ENCODE peak calls at places on chromosomes 4 and X, in nine cellular contexts. One of them, this sample, is unnamed.

GRCh38 chrX:54397113-54397512 is 39.3 kb upstream of the WNK3 start:
- DNase-seq in choroid plexus epithelial cell: no peak
- DNase-seq in fibroblast of lung: peak; percentile 12
- DNase-seq in lower leg skin: no peak
- DNase-seq in suprapubic skin: no peak
- DNase-seq in A549: no peak
- DNase-seq in pancreas: no peak
- DNase-seq in dorsolateral prefrontal cortex: no peak
- DNase-seq in SK-N-SH: no peak
- DNase-seq in this sample: no peak

GRCh38 chr4:26557164-26557563 is 26.7 kb upstream of the TBC1D19 start:
- DNase-seq in choroid plexus epithelial cell: peak; percentile 84
- DNase-seq in fibroblast of lung: peak; percentile 98
- DNase-seq in lower leg skin: no peak
- DNase-seq in suprapubic skin: no peak
- DNase-seq in A549: no peak
- DNase-seq in pancreas: no peak
- DNase-seq in dorsolateral prefrontal cortex: no peak
- DNase-seq in SK-N-SH: peak; percentile 19
- DNase-seq in this sample: peak; percentile 95

GRCh38 chrX:111519215-111519614 is 7.8 kb downstream of the SERTM2 start:
- DNase-seq in choroid plexus epithelial cell: peak; percentile 91
- DNase-seq in fibroblast of lung: peak; percentile 80
- DNase-seq in lower leg skin: no peak
- DNase-seq in suprapubic skin: no peak
- DNase-seq in A549: no peak
- DNase-seq in pancreas: no peak
- DNase-seq in dorsolateral prefrontal cortex: no peak
- DNase-seq in SK-N-SH: peak; percentile 22
- DNase-seq in this sample: peak; percentile 84

GRCh38 chr4:56728512-56728911 is 47.4 kb upstream of the HOPX start:
- DNase-seq in choroid plexus epithelial cell: peak; percentile 98
- DNase-seq in fibroblast of lung: peak; percentile 93
- DNase-seq in lower leg skin: peak; percentile 86
- DNase-seq in suprapubic skin: peak; percentile 73
- DNase-seq in A549: no peak
- DNase-seq in pancreas: no peak
- DNase-seq in dorsolateral prefrontal cortex: no peak
- DNase-seq in SK-N-SH: no peak
- DNase-seq in this sample: peak; percentile 18

GRCh38 chrX:103431316-103431715 is 55.0 kb downstream of the BEX3 start:
- DNase-seq in choroid plexus epithelial cell: peak; percentile 32
- DNase-seq in fibroblast of lung: peak; percentile 65
- DNase-seq in lower leg skin: no peak
- DNase-seq in suprapubic skin: no peak
- DNase-seq in A549: no peak
- DNase-seq in pancreas: no peak
- DNase-seq in dorsolateral prefrontal cortex: no peak
- DNase-seq in SK-N-SH: no peak
- DNase-seq in this sample: no peak

GRCh38 chr4:100630341-100630740 is 112.5 kb upstream of the EMCN start:
- DNase-seq in choroid plexus epithelial cell: no peak
- DNase-seq in fibroblast of lung: no peak
- DNase-seq in lower leg skin: no peak
- DNase-seq in suprapubic skin: no peak
- DNase-seq in A549: no peak
- DNase-seq in pancreas: no peak
- DNase-seq in dorsolateral prefrontal cortex: no peak
- DNase-seq in SK-N-SH: no peak
- DNase-seq in this sample: no peak

GRCh38 chr4:148495463-148495862 is 53.2 kb upstream of the NR3C2 start:
- DNase-seq in choroid plexus epithelial cell: no peak
- DNase-seq in fibroblast of lung: no peak
- DNase-seq in lower leg skin: no peak
- DNase-seq in suprapubic skin: no peak
- DNase-seq in A549: no peak
- DNase-seq in pancreas: no peak
- DNase-seq in dorsolateral prefrontal cortex: no peak
- DNase-seq in SK-N-SH: no peak
- DNase-seq in this sample: no peak

GRCh38 chr4:74175379-74175778 is 17.5 kb downstream of the MTHFD2L start:
- DNase-seq in choroid plexus epithelial cell: no peak
- DNase-seq in fibroblast of lung: no peak
- DNase-seq in lower leg skin: no peak
- DNase-seq in suprapubic skin: no peak
- DNase-seq in A549: no peak
- DNase-seq in pancreas: no peak
- DNase-seq in dorsolateral prefrontal cortex: no peak
- DNase-seq in SK-N-SH: no peak
- DNase-seq in this sample: no peak

GRCh38 chrX:13372203-13372980 is 52.5 kb upstream of the ATXN3L start:
- DNase-seq in choroid plexus epithelial cell: peak; percentile 10
- DNase-seq in fibroblast of lung: no peak
- DNase-seq in lower leg skin: no peak
- DNase-seq in suprapubic skin: no peak
- DNase-seq in A549: no peak
- DNase-seq in pancreas: no peak
- DNase-seq in dorsolateral prefrontal cortex: no peak
- DNase-seq in SK-N-SH: no peak
- DNase-seq in this sample: no peak

GRCh38 chrX:118974908-118975671 is 672 bp downstream of the LONRF3 start:
- DNase-seq in choroid plexus epithelial cell: no peak
- DNase-seq in fibroblast of lung: peak; percentile 10
- DNase-seq in lower leg skin: no peak
- DNase-seq in suprapubic skin: peak; percentile 70
- DNase-seq in A549: no peak
- DNase-seq in pancreas: peak; percentile 72
- DNase-seq in dorsolateral prefrontal cortex: no peak
- DNase-seq in SK-N-SH: peak; percentile 40
- DNase-seq in this sample: no peak

GRCh38 chr4:105933083-105933482 is 37.8 kb downstream of the NPNT start:
- DNase-seq in choroid plexus epithelial cell: no peak
- DNase-seq in fibroblast of lung: no peak
- DNase-seq in lower leg skin: no peak
- DNase-seq in suprapubic skin: no peak
- DNase-seq in A549: no peak
- DNase-seq in pancreas: no peak
- DNase-seq in dorsolateral prefrontal cortex: no peak
- DNase-seq in SK-N-SH: no peak
- DNase-seq in this sample: no peak

GRCh38 chrX:137565318-137565904 is 516 bp upstream of the ZIC3 start:
- DNase-seq in choroid plexus epithelial cell: no peak
- DNase-seq in fibroblast of lung: no peak
- DNase-seq in lower leg skin: no peak
- DNase-seq in suprapubic skin: no peak
- DNase-seq in A549: no peak
- DNase-seq in pancreas: no peak
- DNase-seq in dorsolateral prefrontal cortex: no peak
- DNase-seq in SK-N-SH: no peak
- DNase-seq in this sample: no peak

GRCh38 chr4:7153711-7154110 is 38.6 kb upstream of the SORCS2 start:
- DNase-seq in choroid plexus epithelial cell: no peak
- DNase-seq in fibroblast of lung: no peak
- DNase-seq in lower leg skin: no peak
- DNase-seq in suprapubic skin: peak; percentile 34
- DNase-seq in A549: no peak
- DNase-seq in pancreas: peak; percentile 22
- DNase-seq in dorsolateral prefrontal cortex: no peak
- DNase-seq in SK-N-SH: no peak
- DNase-seq in this sample: no peak

GRCh38 chr4:7150083-7150635 is 42.2 kb upstream of the SORCS2 start:
- DNase-seq in choroid plexus epithelial cell: no peak
- DNase-seq in fibroblast of lung: no peak
- DNase-seq in lower leg skin: no peak
- DNase-seq in suprapubic skin: no peak
- DNase-seq in A549: no peak
- DNase-seq in pancreas: no peak
- DNase-seq in dorsolateral prefrontal cortex: no peak
- DNase-seq in SK-N-SH: no peak
- DNase-seq in this sample: peak; percentile 20

GRCh38 chr4:7148337-7148736 is 44.0 kb upstream of the SORCS2 start:
- DNase-seq in choroid plexus epithelial cell: no peak
- DNase-seq in fibroblast of lung: no peak
- DNase-seq in lower leg skin: no peak
- DNase-seq in suprapubic skin: peak; percentile 63
- DNase-seq in A549: no peak
- DNase-seq in pancreas: no peak
- DNase-seq in dorsolateral prefrontal cortex: no peak
- DNase-seq in SK-N-SH: no peak
- DNase-seq in this sample: no peak

GRCh38 chr4:7154351-7154981 is 37.9 kb upstream of the SORCS2 start:
- DNase-seq in choroid plexus epithelial cell: no peak
- DNase-seq in fibroblast of lung: no peak
- DNase-seq in lower leg skin: no peak
- DNase-seq in suprapubic skin: peak; percentile 51
- DNase-seq in A549: no peak
- DNase-seq in pancreas: peak; percentile 35
- DNase-seq in dorsolateral prefrontal cortex: no peak
- DNase-seq in SK-N-SH: no peak
- DNase-seq in this sample: no peak

DNA sequence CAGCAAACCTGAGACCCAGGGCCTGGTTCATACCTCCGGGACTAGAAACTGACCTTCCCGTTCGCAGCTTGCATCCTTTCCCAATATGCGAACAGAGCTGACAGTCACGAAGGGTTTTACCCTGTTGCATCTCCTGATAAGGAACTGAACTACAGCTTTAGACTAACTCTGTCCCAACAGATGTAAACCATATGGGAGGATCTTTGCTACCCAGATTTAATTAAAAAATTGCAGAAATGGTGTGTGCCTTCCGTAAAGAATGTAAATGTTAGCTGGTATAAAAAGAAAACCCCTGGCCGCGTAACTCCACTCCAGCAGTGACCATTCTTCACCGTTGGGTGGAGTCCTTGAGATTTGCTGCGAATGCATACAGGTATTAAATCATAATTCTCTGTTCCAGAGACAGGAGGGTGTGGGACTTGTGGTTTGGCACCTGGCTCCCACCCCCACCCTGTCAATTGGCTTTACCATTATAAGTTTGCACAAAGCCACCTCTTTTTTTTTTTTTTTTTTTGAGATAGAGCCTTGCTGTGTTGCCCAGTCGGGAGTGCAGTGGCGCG is 40.6 kb upstream of the SORCS2 start:
- DNase-seq in choroid plexus epithelial cell: no peak
- DNase-seq in fibroblast of lung: no peak
- DNase-seq in lower leg skin: no peak
- DNase-seq in suprapubic skin: no peak
- DNase-seq in A549: peak; percentile 27
- DNase-seq in pancreas: no peak
- DNase-seq in dorsolateral prefrontal cortex: no peak
- DNase-seq in SK-N-SH: peak; percentile 74
- DNase-seq in this sample: no peak
- TF ChIP-seq CTCF in choroid plexus epithelial cell: peak; percentile 49
- TF ChIP-seq CTCF in fibroblast of lung: no peak
- TF ChIP-seq CTCF in lower leg skin: no peak
- TF ChIP-seq CTCF in suprapubic skin: no peak
- TF ChIP-seq CTCF in A549: peak; percentile 31
- TF ChIP-seq CTCF in pancreas: no peak
- TF ChIP-seq CTCF in dorsolateral prefrontal cortex: no peak
- TF ChIP-seq CTCF in SK-N-SH: peak; percentile 60
- TF ChIP-seq CTCF in this sample: no peak

DNA sequence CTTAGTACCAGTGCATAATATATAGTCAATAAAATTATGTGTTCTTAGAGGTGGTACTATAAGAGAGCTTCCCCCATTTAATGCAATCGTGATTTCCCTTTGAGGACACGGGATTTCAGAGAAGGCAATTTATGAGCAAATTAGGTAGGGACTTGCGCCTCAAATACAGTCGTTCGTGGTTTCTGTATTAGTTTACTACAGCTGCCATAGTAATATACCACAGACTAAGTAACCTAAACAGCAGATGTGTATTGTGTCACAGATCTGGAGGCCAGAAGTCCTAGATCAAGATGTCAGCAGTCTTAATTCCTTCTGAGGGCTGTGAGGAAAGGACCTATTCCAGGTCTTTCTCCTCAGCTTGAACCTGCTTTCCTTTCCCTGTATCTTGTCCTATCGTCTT is 1.5 kb upstream of the PUDP start:
- DNase-seq in choroid plexus epithelial cell: no peak
- DNase-seq in fibroblast of lung: no peak
- DNase-seq in lower leg skin: no peak
- DNase-seq in suprapubic skin: no peak
- DNase-seq in A549: no peak
- DNase-seq in pancreas: no peak
- DNase-seq in dorsolateral prefrontal cortex: no peak
- DNase-seq in SK-N-SH: no peak
- DNase-seq in this sample: no peak
- H3K4me3 ChIP-seq in choroid plexus epithelial cell: no peak overlapping the region
- H3K4me3 ChIP-seq in fibroblast of lung: no peak overlapping the region
- H3K4me3 ChIP-seq in lower leg skin: no peak overlapping the region
- H3K4me3 ChIP-seq in suprapubic skin: no peak overlapping the region
- H3K4me3 ChIP-seq in A549: no peak overlapping the region
- H3K4me3 ChIP-seq in pancreas: no peak overlapping the region
- H3K4me3 ChIP-seq in dorsolateral prefrontal cortex: no peak overlapping the region
- H3K4me3 ChIP-seq in SK-N-SH: no peak overlapping the region
- H3K4me3 ChIP-seq in this sample: no peak overlapping the region

DNA sequence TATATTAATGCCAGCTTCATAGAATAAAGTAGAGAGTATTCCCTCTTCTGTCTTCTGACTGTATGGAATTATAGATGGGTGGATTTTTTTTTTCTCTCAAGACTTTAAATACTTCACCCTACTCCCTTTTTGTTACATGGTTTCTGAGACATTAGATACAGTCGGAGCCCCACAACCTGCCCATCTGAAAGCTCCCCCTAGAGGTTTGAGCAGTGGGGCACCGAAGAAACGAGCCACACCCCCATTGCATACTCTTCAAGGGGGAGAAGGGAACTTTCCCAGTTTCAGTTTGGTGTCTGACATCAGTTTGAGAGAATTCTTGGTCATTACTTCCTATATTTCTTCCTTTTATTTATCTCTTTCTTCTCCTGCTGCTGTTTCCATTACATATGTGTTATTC is 437.6 kb upstream of the AGA start:
- DNase-seq in choroid plexus epithelial cell: no peak
- DNase-seq in fibroblast of lung: no peak
- DNase-seq in lower leg skin: no peak
- DNase-seq in suprapubic skin: no peak
- DNase-seq in A549: peak; percentile 1
- DNase-seq in pancreas: no peak
- DNase-seq in dorsolateral prefrontal cortex: no peak
- DNase-seq in SK-N-SH: no peak
- DNase-seq in this sample: no peak
- TF ChIP-seq CTCF in choroid plexus epithelial cell: no peak
- TF ChIP-seq CTCF in fibroblast of lung: no peak
- TF ChIP-seq CTCF in lower leg skin: no peak
- TF ChIP-seq CTCF in suprapubic skin: no peak
- TF ChIP-seq CTCF in A549: no peak
- TF ChIP-seq CTCF in pancreas: no peak
- TF ChIP-seq CTCF in dorsolateral prefrontal cortex: no peak
- TF ChIP-seq CTCF in SK-N-SH: peak; percentile 22
- TF ChIP-seq CTCF in this sample: no peak

DNA sequence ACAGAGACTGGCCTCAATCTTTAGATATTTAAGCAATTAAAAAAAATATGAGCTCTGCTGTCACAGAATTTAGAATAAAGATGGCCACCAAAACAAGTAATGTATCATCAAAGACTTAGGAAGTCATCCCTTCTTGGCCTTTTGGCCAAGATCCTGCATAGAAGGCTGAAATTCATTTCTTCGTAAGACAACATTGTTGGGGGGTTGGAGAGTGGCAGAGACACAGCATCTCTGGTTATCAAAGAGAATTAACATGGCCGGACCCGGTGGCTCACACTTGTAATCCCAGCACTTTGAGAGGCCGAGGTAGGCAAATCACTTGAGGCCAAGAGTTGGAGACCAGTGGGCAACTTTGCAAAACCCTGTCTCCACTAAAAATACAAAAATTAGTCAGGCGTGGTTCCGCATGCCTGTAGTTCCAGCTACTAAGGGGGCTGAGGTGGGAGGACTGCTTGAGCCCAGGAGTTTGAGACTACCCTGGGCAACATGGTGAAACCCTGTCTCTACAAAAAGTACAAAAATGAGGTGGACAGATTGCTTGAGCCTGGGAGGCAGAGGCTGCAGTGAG is 4.0 kb downstream of the PPM1K start:
- DNase-seq in choroid plexus epithelial cell: no peak
- DNase-seq in fibroblast of lung: no peak
- DNase-seq in lower leg skin: no peak
- DNase-seq in suprapubic skin: no peak
- DNase-seq in A549: no peak
- DNase-seq in pancreas: no peak
- DNase-seq in dorsolateral prefrontal cortex: no peak
- DNase-seq in SK-N-SH: no peak
- DNase-seq in this sample: no peak
- H3K4me3 ChIP-seq in choroid plexus epithelial cell: no peak overlapping the region
- H3K4me3 ChIP-seq in fibroblast of lung: no peak overlapping the region
- H3K4me3 ChIP-seq in lower leg skin: no peak overlapping the region
- H3K4me3 ChIP-seq in suprapubic skin: no peak overlapping the region
- H3K4me3 ChIP-seq in A549: no peak overlapping the region
- H3K4me3 ChIP-seq in pancreas: no peak overlapping the region
- H3K4me3 ChIP-seq in dorsolateral prefrontal cortex: peak overlapping the region; percentile 95
- H3K4me3 ChIP-seq in SK-N-SH: no peak overlapping the region
- H3K4me3 ChIP-seq in this sample: no peak overlapping the region